ENCODE peak calls at places on chromosomes 13 and 19, in four cellular contexts. C, E, P and G are unnamed samples.

GRCh38 chr13:99450416-99450815 is 50.9 kb upstream of the TM9SF2 start:
- DNase-seq in C (no peak), P (no peak), E (no peak), G (no peak)

GRCh38 chr13:98535501-98536357 is 41.2 kb downstream of the STK24 start:
- DNase-seq in P (peak; percentile 50), E (no peak), C (no peak), G (peak; percentile 78)

GRCh38 chr13:73060251-73061160 is 1.7 kb downstream of the KLF5 start:
- DNase-seq in C (no peak), E (no peak), P (peak; percentile 88), G (no peak)

GRCh38 chr13:110099922-110100321 is 207.0 kb downstream of the COL4A1 start:
- DNase-seq in P (no peak), E (no peak), C (no peak), G (no peak)

GRCh38 chr13:30895773-30896172 is 10.3 kb upstream of the MEDAG start:
- DNase-seq in E (no peak), C (peak; percentile 92), P (peak; percentile 86), G (no peak)

GRCh38 chr19:15101479-15102082 is 5.6 kb upstream of the SYDE1 start:
- DNase-seq in P (peak; percentile 62), C (no peak), E (peak; percentile 38), G (no peak)

GRCh38 chr19:40613669-40614594 is 12.8 kb downstream of the LTBP4 start:
- DNase-seq in C (peak; percentile 90), E (peak; percentile 89), P (peak; percentile 82), G (no peak)

GRCh38 chr13:76830805-76831204 is 55.4 kb downstream of the KCTD12 start:
- DNase-seq in C (no peak), E (no peak), P (no peak), G (no peak)

GRCh38 chr13:29847501-29847983 is 2.9 kb downstream of the UBL3 start:
- DNase-seq in C (no peak), P (peak; percentile 64), E (no peak), G (no peak)

GRCh38 chr19:56367829-56368711 is 25.3 kb downstream of the ZNF582 start:
- DNase-seq in E (no peak), C (peak; percentile 94), P (peak; percentile 95), G (peak; percentile 98)

DNA sequence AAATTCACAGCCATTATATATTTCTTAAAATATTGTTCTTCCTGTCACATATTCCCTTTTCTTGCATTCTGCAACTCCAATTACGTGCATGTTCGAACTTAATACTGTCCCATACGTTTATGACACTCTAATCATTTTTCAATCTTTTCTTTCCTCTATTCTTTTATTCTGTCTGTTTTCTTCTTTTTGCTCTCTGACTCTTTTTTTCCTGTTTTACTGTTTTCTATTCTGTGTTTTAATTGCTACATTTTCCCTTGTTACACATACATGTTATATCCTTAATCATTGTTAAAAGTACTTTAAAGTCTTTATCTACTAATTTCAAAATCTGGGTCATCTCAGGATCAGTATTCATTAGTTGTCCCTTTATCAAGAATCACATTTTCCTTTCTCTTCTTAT is 1149.1 kb upstream of the PCDH20 start:
- DNase-seq in C (no peak), P (no peak), E (no peak), G (no peak)
- TF ChIP-seq CTCF in C (no peak), P (no peak), E (no peak), G (no peak)

DNA sequence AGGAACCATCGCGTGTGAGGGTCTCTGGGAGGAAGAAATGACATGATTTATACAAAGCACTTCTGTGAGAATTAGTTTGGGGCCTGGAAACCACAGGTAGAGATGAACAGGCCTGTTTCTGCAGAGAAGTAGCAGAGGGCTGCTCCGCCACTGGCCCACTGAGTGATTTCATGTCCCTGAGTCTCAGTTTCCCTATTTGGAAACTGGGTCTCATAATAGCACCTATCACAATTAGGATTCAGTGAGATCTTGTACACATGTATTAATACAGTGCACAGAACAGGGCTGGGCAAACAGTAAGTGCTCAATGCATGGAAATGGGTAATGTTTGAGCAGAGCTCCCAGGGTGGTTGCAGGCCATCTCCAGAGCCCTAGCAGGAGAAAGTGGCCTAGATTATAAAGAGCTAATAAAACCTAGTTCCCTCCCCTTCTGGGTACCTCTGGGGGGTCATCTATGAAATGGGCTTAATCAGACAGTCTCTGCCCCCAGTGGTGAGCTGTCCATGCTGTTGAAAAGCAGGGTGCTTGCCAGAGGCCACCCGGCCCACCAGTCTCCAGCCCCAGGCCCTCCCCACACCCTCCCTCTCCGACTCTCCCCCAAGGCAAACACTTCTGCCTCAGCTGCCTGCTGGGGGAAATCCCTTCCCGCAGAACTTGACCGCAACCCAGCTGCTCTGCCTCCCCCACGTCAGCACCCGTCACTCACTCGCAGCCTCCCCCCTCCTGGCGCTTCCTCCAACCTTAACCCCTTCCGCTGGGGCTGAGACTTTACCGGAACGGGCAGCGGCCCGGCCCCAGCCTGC is 4.5 kb downstream of the BCL3 start:
- DNase-seq in C (peak; percentile 93), E (no peak), P (peak; percentile 98), G (peak; percentile 28)
- H3K4me3 ChIP-seq in C (peak overlapping the region; percentile 49), E (peak overlapping the region; percentile 70), P (no peak overlapping the region), G (peak overlapping the region; percentile 48)

GRCh38 chr13:102566513-102566912 is 30.3 kb upstream of the TPP2 start:
- DNase-seq in E (no peak), P (no peak), C (no peak), G (no peak)

GRCh38 chr13:102569488-102569887 is 27.3 kb upstream of the TPP2 start:
- DNase-seq in P (peak; percentile 78), C (no peak), E (no peak), G (no peak)

GRCh38 chr13:102567857-102568256 is 28.9 kb upstream of the TPP2 start:
- DNase-seq in C (no peak), P (no peak), E (no peak), G (no peak)

GRCh38 chr13:102571075-102571474 is 25.7 kb upstream of the TPP2 start:
- DNase-seq in P (no peak), E (no peak), C (no peak), G (no peak)
- TF ChIP-seq CTCF in P (peak; percentile 21), E (peak; percentile 33), C (no peak), G (peak; percentile 11)

DNA sequence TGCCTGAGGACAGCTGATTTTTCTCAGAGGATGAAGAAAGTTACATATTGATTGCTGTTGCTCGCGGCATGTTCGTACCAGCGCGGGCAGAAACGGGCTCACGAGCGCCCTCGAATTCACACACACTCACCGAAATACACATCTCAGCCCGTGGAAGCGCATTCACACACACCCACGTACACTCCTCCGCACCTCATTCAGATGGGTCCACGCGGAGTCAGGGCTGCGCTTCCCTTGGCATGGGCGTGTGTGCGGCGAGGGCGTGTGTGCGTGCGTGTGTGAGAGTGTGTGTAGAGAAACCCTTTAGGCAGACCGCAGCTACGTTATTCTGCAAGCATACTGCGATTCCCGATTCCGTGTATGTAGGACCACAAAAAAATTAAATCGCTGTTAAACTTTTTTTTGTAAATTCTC is 2.1 kb upstream of the PCDH17 start:
- DNase-seq in C (peak; percentile 61), E (no peak), P (no peak), G (no peak)
- H3K4me3 ChIP-seq in C (peak overlapping the region; percentile 57), E (no peak overlapping the region), P (peak overlapping the region; percentile 25), G (no peak overlapping the region)

GRCh38 chr19:1648926-1649541 is 3.4 kb downstream of the TCF3 start:
- DNase-seq in P (no peak), C (no peak), E (no peak), G (no peak)
- TF ChIP-seq CTCF in P (no peak), C (no peak), E (no peak), G (no peak)

DNA sequence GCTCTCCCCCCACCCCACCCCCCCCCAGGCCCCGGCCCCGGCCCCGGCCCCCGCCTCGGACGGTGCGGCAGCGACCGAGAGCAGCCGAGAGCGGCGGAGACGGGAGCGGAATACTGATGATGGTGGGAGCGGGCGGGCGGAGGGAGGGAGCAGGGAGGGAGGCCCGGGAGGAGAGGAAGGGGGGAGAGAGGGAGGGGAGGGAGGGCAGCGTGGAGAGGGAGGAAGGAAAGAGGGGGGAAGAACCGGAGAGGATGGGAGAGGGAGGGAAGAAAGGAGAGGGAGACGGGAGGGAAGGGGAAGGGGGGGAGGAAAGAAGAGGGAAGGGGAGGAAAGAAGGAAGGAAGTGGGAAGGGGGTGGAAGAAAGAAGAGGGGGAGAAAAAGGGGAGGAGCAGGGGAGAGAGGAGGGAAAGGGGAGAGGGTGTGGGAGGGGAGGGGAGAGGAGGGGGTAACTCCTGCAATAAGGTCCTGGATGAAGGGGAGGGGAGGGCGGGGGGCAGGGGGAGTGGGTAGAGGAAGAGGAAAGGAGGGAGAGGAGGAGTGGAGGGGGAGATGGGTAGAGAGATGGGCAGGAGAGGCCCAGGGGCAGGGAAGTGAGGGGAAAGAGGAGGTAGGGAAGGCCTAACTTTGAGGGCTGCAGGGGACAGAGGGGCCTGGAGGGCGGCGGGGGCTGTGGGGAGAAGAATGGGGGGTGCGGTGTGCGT is at the start of gene LRRC4B:
- DNase-seq in P (no peak), E (no peak), C (no peak), G (no peak)
- H3K4me3 ChIP-seq in P (no peak within 1 kb of the TSS), E (no peak within 1 kb of the TSS), C (no peak within 1 kb of the TSS), G (no peak within 1 kb of the TSS)

GRCh38 chr13:50081106-50081898 is 66.1 kb downstream of the KCNRG start:
- DNase-seq in P (no peak), E (no peak), C (peak; percentile 80), G (no peak)
- TF ChIP-seq CTCF in P (no peak), E (peak; percentile 42), C (no peak), G (peak; percentile 19)

GRCh38 chr13:46667687-46668281 is 114.8 kb downstream of the LRCH1 start:
- DNase-seq in P (peak; percentile 24), E (no peak), C (no peak), G (no peak)
- H3K4me3 ChIP-seq in P (peak overlapping the region; percentile 34), E (no peak overlapping the region), C (peak overlapping the region; percentile 13), G (no peak overlapping the region)